ENCODE peak calls at places on chromosome 15, in seven cellular contexts. B, R, O, A, E, P and W are unnamed samples.
A peak's percentile ranks its signal among the peaks of the same experiment; 100 is the strongest.

GRCh38 chr15:64865998-64866520 is 24.3 kb downstream of the PLEKHO2 start:
- DNase-seq in E (no peak), P (peak; percentile 79), B (no peak), O (no peak), A (peak; percentile 72), R (no peak), W (no peak)

GRCh38 chr15:50235794-50236193 is 29.7 kb downstream of the HDC start:
- DNase-seq in P (no peak), A (no peak), E (no peak), B (no peak), O (no peak), R (peak; percentile 64), W (no peak)

GRCh38 chr15:37070686-37071085 is 29.7 kb downstream of the MEIS2 start:
- DNase-seq in P (no peak), B (no peak), E (no peak), O (no peak), R (no peak), A (no peak), W (no peak)

GRCh38 chr15:42037650-42038049 is 16.8 kb upstream of the PLA2G4E start:
- DNase-seq in A (no peak), E (no peak), P (no peak), R (no peak), B (no peak), O (no peak), W (no peak)

GRCh38 chr15:59741274-59741906 is 52.3 kb upstream of the BNIP2 start:
- DNase-seq in O (peak; percentile 29), E (no peak), P (no peak), A (peak; percentile 33), B (peak; percentile 52), R (no peak), W (peak; percentile 15)

GRCh38 chr15:71529353-71529752 is 281.0 kb upstream of the NR2E3 start:
- DNase-seq in B (no peak), R (no peak), A (no peak), P (no peak), O (no peak), E (no peak), W (no peak)

GRCh38 chr15:31440754-31441298 is 114.2 kb downstream of the KLF13 start:
- DNase-seq in B (peak; percentile 85), E (no peak), P (no peak), A (no peak), O (no peak), R (peak; percentile 27), W (no peak)

GRCh38 chr15:28140062-28140461 is 40.9 kb upstream of the OCA2 start:
- DNase-seq in R (no peak), E (no peak), P (no peak), B (no peak), A (no peak), O (no peak), W (no peak)

GRCh38 chr15:37940886-37941285 is 6.4 kb downstream of the TMCO5A start:
- DNase-seq in P (no peak), R (no peak), A (no peak), B (no peak), O (no peak), E (no peak), W (no peak)

GRCh38 chr15:33098082-33099058 is 96.1 kb downstream of the FMN1 start:
- DNase-seq in B (no peak), E (no peak), P (no peak), A (no peak), R (no peak), O (peak; percentile 65), W (no peak)

GRCh38 chr15:78453447-78453846 is 15.4 kb downstream of the IREB2 start:
- DNase-seq in P (no peak), O (peak; percentile 58), B (no peak), A (no peak), R (no peak), E (no peak), W (no peak)

GRCh38 chr15:61169904-61170695 is 59.0 kb downstream of the RORA start:
- DNase-seq in R (no peak), B (no peak), A (no peak), E (no peak), O (peak; percentile 25), P (no peak), W (no peak)

GRCh38 chr15:59158701-59159034 is 48.0 kb upstream of the LDHAL6B start:
- DNase-seq in O (peak; percentile 17), R (no peak), B (no peak), A (no peak), P (no peak), E (no peak), W (no peak)

GRCh38 chr15:25864966-25865365 is 1.8 kb upstream of the ATP10A start:
- DNase-seq in O (no peak), E (no peak), B (no peak), A (no peak), R (no peak), P (no peak), W (no peak)

GRCh38 chr15:42084465-42085235 is 9.7 kb downstream of the PLA2G4D start:
- DNase-seq in R (peak; percentile 83), O (peak; percentile 57), E (peak; percentile 66), P (peak; percentile 65), A (peak; percentile 85), B (peak; percentile 89), W (no peak)

GRCh38 chr15:96343529-96344072 is 13.1 kb downstream of the NR2F2 start:
- DNase-seq in B (no peak), O (no peak), E (no peak), R (no peak), A (peak; percentile 25), P (no peak), W (no peak)

GRCh38 chr15:96341465-96342142 is 11.1 kb downstream of the NR2F2 start:
- DNase-seq in E (no peak), P (no peak), O (no peak), R (no peak), A (peak; percentile 54), B (no peak), W (no peak)

GRCh38 chr15:96344120-96344705 is 13.7 kb downstream of the NR2F2 start:
- DNase-seq in B (no peak), P (no peak), R (no peak), O (no peak), A (peak; percentile 24), E (no peak), W (no peak)

GRCh38 chr15:96342143-96342466 is 11.6 kb downstream of the NR2F2 start:
- DNase-seq in P (no peak), B (no peak), R (no peak), A (no peak), O (no peak), E (no peak), W (no peak)

GRCh38 chr15:96342611-96343528 is 12.4 kb downstream of the NR2F2 start:
- DNase-seq in P (no peak), E (no peak), A (peak; percentile 15), B (no peak), O (no peak), R (no peak), W (no peak)
- TF ChIP-seq MAX in P (peak; percentile 30), E (no peak), A (no peak), B (no peak), O (no peak), R (no peak), W (no peak)

DNA sequence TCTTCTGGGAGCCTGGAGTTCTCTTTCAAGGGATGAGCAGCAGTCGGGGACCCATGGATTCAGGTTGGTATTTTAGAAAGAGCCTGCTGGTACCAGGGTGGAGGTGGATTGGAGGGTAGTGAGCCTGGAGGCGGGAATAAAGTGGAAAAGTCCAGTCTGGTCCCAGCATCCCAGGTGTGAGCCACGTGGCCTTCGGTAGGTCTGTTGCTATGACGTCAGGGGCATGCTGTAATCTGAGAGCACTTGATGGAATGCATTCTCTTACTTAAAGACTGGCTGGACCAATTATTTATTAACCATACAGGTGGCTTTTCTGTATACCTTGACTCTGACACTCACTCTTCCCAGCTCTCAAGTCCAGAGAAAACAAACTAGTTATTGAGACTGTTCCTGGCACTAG is 389.9 kb upstream of the RGMA start:
- DNase-seq in A (no peak), R (no peak), P (no peak), E (no peak), O (no peak), B (no peak), W (no peak)
- TF ChIP-seq MAX in A (peak; percentile 36), R (no peak), P (peak; percentile 83), E (no peak), O (no peak), B (no peak), W (no peak)

DNA sequence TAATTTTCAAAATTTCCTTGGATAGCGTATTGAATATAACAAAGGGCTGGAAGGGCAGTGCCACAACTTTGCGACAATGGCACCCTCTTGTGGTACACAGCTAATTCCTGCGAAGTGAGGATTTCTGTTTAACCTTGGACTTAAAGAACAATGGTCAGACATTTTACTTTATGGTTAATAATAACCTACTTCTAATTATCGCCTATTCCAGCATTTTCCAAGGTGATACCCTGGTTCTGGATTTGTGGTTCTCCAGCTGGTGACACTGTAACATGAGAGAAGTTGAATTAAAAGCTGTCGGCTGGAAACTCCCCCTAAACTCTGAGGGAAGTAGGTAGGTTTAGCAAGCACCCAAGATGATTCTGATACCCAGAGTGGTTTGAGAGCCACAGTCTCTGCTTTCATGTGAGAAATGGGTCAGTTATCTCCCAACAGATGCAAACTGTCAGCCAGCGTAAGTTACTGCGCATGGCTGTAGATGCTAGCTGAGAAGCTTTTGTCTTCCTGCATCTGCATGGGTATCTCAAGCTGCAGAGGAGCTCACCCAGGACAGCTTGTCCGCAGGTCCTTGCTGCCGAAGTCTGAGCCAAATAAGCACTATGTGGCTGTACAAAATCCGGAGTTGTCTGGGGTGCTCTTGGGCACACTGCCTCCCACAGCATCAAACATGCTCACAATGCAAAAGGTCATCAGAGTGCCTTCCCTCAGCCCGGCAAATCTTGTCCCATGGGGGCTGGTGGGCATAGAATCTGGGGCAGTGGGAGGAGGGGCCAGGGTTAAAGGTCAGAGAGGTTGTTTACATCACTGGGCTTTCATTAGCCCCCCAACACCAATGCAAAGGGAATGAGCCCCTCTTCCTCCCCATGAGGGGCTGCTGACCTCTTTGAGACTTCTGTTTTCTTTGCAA is 6.6 kb upstream of the CHSY1 start:
- DNase-seq in E (peak; percentile 61), O (peak; percentile 83), P (no peak), R (peak; percentile 37), B (peak; percentile 66), A (peak; percentile 45), W (peak; percentile 51)
- TF ChIP-seq MAX in E (no peak), O (no peak), P (no peak), R (no peak), B (no peak), A (no peak), W (no peak)

GRCh38 chr15:48392356-48392755 is 61.1 kb downstream of the DUT start:
- DNase-seq in R (no peak), A (no peak), P (no peak), O (no peak), B (no peak), E (no peak), W (no peak)

GRCh38 chr15:48395532-48396011 is 64.3 kb downstream of the DUT start:
- DNase-seq in P (no peak), E (no peak), B (no peak), A (no peak), R (no peak), O (no peak), W (no peak)

GRCh38 chr15:48394172-48394571 is 62.9 kb downstream of the DUT start:
- DNase-seq in P (no peak), A (no peak), R (no peak), O (no peak), E (no peak), B (no peak), W (no peak)

GRCh38 chr15:48391950-48392349 is 60.7 kb downstream of the DUT start:
- DNase-seq in A (no peak), P (no peak), B (no peak), O (no peak), E (no peak), R (no peak), W (no peak)

GRCh38 chr15:48393650-48394049 is 62.4 kb downstream of the DUT start:
- DNase-seq in E (no peak), A (no peak), B (no peak), R (no peak), P (no peak), O (no peak), W (no peak)
- TF ChIP-seq MAX in E (no peak), A (no peak), B (no peak), R (no peak), P (no peak), O (no peak), W (no peak)